ENCODE peak calls at places on chromosome 16, in ten cellular contexts. C, O, W, N, S, U, Y, T, P and Q are unnamed samples.

GRCh38 chr16:2964416-2965223 is 545 bp downstream of the KREMEN2 start:
- DNase-seq in Y (peak), U (no peak), N (peak), O (no peak), C (no peak), P (no peak), S (peak), W (no peak), T (peak), Q (no peak)

GRCh38 chr16:53515259-53515658 is 12.2 kb upstream of the AKTIP start:
- DNase-seq in S (no peak), Y (no peak), W (no peak), O (no peak), C (no peak), T (no peak), N (no peak), U (peak), P (peak), Q (peak)

GRCh38 chr16:67555795-67556212 is 6.5 kb upstream of the CTCF start:
- DNase-seq in P (peak), N (no peak), W (no peak), Y (no peak), T (peak), C (no peak), O (no peak), U (peak), S (no peak), Q (peak)

GRCh38 chr16:89563639-89564392 is 3.3 kb downstream of the RPL13 start:
- DNase-seq in N (no peak), P (no peak), T (no peak), S (no peak), U (no peak), O (no peak), Y (no peak), C (no peak), W (no peak), Q (no peak)

GRCh38 chr16:997440-998051 is 16.0 kb downstream of the SOX8 start:
- DNase-seq in P (peak), U (peak), Y (no peak), T (peak), O (no peak), N (peak), S (peak), C (peak), W (no peak), Q (peak)

GRCh38 chr16:4801962-4802658 is at the start of gene ROGDI:
- DNase-seq in T (peak), O (peak), W (no peak), C (no peak), U (peak), Y (peak), P (peak), N (peak), S (peak), Q (no peak)

GRCh38 chr16:76748698-76749097 is 442.3 kb upstream of the MON1B start:
- DNase-seq in T (no peak), S (no peak), N (no peak), U (no peak), C (no peak), W (no peak), Y (no peak), O (no peak), P (no peak), Q (no peak)

GRCh38 chr16:69107311-69107962 is 2.0 kb downstream of the HAS3 start:
- DNase-seq in T (no peak), W (no peak), S (peak), N (peak), Y (peak), P (no peak), U (no peak), O (no peak), C (no peak), Q (peak)

GRCh38 chr16:82523786-82524185 is 103.0 kb upstream of the CDH13 start:
- DNase-seq in U (no peak), O (no peak), T (no peak), Y (no peak), P (no peak), N (no peak), S (no peak), W (no peak), C (no peak), Q (no peak)

GRCh38 chr16:59180083-59180476 is 446.0 kb upstream of the GOT2 start:
- DNase-seq in Y (no peak), C (no peak), T (no peak), W (no peak), N (no peak), O (no peak), S (peak), P (no peak), U (no peak), Q (no peak)

GRCh38 chr16:11563493-11564040 is 23.2 kb downstream of the LITAF start:
- DNase-seq in U (no peak), O (no peak), N (no peak), P (no peak), Y (no peak), T (no peak), W (no peak), S (no peak), C (no peak), Q (no peak)

GRCh38 chr16:57422026-57422944 is 17.7 kb downstream of the CCL17 start:
- DNase-seq in Y (peak), C (no peak), N (peak), T (no peak), W (peak), P (peak), U (peak), S (peak), O (no peak), Q (peak)

GRCh38 chr16:72300892-72301291 is 128.9 kb upstream of the PMFBP1 start:
- DNase-seq in P (no peak), W (no peak), U (no peak), T (no peak), N (peak), C (no peak), Y (no peak), O (no peak), S (no peak), Q (no peak)

GRCh38 chr16:5065813-5066212 is at the start of gene C16orf89:
- DNase-seq in N (no peak), O (no peak), Y (peak), W (no peak), C (no peak), S (no peak), U (no peak), T (no peak), P (no peak), Q (no peak)

GRCh38 chr16:71889147-71889546 is 5.2 kb upstream of the ZNF821 start:
- DNase-seq in O (no peak), U (no peak), S (no peak), T (no peak), P (no peak), N (no peak), W (no peak), C (no peak), Y (no peak), Q (no peak)

GRCh38 chr16:16004314-16004749 is 54.9 kb downstream of the ABCC1 start:
- DNase-seq in O (no peak), Y (no peak), C (peak), W (peak), T (no peak), N (no peak), U (peak), P (peak), S (peak), Q (peak)

GRCh38 chr16:3131755-3132377 is 3.0 kb upstream of the ZNF213 start:
- DNase-seq in C (no peak), N (peak), Y (peak), P (peak), U (peak), T (no peak), S (peak), O (no peak), W (no peak), Q (peak)

GRCh38 chr16:20773679-20774078 is 9.9 kb downstream of the ACSM3 start:
- DNase-seq in N (no peak), S (no peak), Y (no peak), O (no peak), P (no peak), C (no peak), T (no peak), W (no peak), U (no peak), Q (no peak)

GRCh38 chr16:82160226-82160625 is 9.8 kb downstream of the MPHOSPH6 start:
- DNase-seq in S (no peak), U (no peak), C (no peak), O (no peak), N (no peak), Y (no peak), W (no peak), T (no peak), P (no peak), Q (no peak)

GRCh38 chr16:11796227-11797165 is 562 bp downstream of the ZC3H7A start:
- DNase-seq in S (peak), Y (peak), U (peak), O (no peak), N (peak), T (peak), W (no peak), P (no peak), C (no peak), Q (peak)

GRCh38 chr16:5024632-5025031 is 9.1 kb downstream of the NAGPA start:
- DNase-seq in P (peak), N (no peak), C (no peak), S (peak), O (no peak), T (no peak), U (no peak), W (no peak), Y (peak), Q (peak)

GRCh38 chr16:85481738-85482137 is 131.4 kb upstream of the GSE1 start:
- DNase-seq in T (no peak), U (no peak), W (no peak), N (no peak), S (no peak), P (no peak), O (no peak), Y (no peak), C (no peak), Q (no peak)

GRCh38 chr16:85480727-85481101 is 132.4 kb upstream of the GSE1 start:
- DNase-seq in T (no peak), S (no peak), C (no peak), W (no peak), N (no peak), U (no peak), P (no peak), O (no peak), Y (no peak), Q (peak)

GRCh38 chr16:85477801-85478363 is 135.2 kb upstream of the GSE1 start:
- DNase-seq in W (no peak), T (no peak), C (no peak), U (no peak), N (no peak), S (no peak), Y (no peak), O (no peak), P (no peak), Q (peak)

GRCh38 chr16:85481206-85481605 is 131.9 kb upstream of the GSE1 start:
- DNase-seq in O (no peak), S (no peak), N (no peak), P (no peak), W (no peak), T (no peak), Y (no peak), C (no peak), U (no peak), Q (no peak)

GRCh38 chr16:85479972-85480726 is 133.0 kb upstream of the GSE1 start:
- DNase-seq in T (no peak), U (no peak), W (no peak), C (no peak), N (peak), Y (no peak), P (no peak), O (no peak), S (peak), Q (no peak)
- H3K4me3 ChIP-seq in T (no peak), U (no peak), W (no peak), C (no peak), N (no peak), Y (no peak), P (no peak), O (no peak), S (no peak), Q (no peak)

GRCh38 chr16:56414366-56414765 is 11.0 kb downstream of the AMFR start:
- DNase-seq in W (no peak), C (no peak), N (no peak), Y (no peak), S (no peak), U (no peak), T (no peak), P (no peak), O (no peak), Q (no peak)
- H3K4me3 ChIP-seq in W (no peak), C (no peak), N (no peak), Y (no peak), S (no peak), U (no peak), T (no peak), P (no peak), O (no peak), Q (no peak)

GRCh38 chr16:25553711-25554436 is 137.9 kb upstream of the HS3ST4 start:
- DNase-seq in P (no peak), O (no peak), Y (no peak), T (no peak), N (peak), C (no peak), W (no peak), S (peak), U (peak), Q (peak)
- H3K4me3 ChIP-seq in P (no peak), O (no peak), Y (no peak), T (no peak), N (no peak), C (no peak), W (no peak), S (no peak), U (no peak), Q (no peak)

DNA sequence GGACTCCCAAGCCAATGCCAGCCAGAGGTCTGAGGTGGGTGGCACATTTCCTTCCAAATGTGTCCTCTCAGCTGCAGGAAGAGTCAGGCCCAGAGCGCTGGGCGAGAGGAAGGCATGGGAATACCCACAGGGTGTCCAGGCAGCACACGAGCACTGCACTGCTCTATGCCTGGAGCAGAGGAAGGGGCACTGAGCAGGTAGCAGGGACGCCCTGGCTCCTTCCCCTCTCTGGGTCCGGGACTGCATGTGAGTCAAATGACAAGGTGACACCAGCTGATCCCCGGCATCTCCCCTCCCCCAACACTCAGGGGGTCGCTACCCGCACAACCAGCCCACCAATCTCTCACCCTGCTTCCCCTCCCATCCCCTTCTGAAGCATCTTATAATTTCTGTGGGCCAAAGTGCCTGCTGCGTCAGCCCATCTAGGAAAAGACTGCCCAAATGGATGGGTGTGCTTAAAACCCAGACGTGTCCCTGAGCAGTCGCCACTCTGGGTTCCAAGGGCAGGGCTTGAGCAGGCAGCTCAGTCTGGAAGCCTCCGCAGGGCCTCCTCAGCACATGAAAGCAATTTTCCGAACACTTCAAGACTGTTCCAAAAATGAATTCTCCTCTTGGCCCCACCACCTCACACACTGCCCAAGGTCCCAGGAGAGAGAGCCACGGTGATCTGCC is 12.0 kb upstream of the BCAR1 start:
- DNase-seq in W (no peak), N (peak), C (no peak), S (no peak), T (no peak), O (no peak), U (no peak), Y (no peak), P (no peak), Q (no peak)
- H3K4me3 ChIP-seq in W (peak), N (peak), C (peak), S (peak), T (no peak), O (no peak), U (peak), Y (peak), P (peak), Q (peak)

DNA sequence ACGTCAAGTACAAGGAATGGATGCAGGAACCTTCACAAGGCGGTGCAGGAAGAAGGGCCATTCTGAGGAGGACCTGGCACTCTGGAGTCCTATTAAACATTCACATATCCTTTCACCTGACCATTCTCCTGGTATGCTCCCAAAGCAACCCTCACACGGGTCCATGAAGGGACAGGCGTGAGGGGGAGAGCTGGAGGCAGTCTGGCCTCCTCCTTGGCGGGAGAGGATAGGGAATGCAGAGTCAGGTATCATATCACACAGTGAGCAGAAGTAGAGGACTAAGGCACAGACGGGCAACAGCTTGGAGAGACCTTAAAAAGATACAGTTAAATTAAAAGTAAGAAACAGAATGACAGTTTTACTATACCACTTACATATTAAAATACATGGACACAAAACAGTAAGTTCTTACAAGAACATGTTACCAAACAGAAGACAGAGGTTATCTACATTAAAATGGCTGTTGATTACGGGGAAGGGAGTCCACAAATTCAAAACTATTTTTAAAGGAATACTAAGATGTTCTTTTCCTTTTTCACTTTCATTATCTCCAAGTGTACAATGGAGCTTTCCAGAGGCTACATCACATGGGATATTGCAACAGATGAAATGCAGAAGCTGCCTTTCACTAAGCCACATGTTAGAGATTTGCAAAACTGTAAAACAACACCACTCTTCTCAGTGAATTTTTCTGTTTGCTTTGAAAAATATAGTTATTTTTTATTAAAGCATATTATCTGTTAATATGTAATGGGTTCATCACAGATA is 53.8 kb downstream of the XPO6 start:
- DNase-seq in C (no peak), U (peak), N (no peak), P (peak), W (no peak), O (no peak), T (no peak), Y (no peak), S (no peak), Q (peak)
- H3K4me3 ChIP-seq in C (no peak), U (no peak), N (no peak), P (peak), W (no peak), O (no peak), T (no peak), Y (no peak), S (no peak), Q (no peak)

DNA sequence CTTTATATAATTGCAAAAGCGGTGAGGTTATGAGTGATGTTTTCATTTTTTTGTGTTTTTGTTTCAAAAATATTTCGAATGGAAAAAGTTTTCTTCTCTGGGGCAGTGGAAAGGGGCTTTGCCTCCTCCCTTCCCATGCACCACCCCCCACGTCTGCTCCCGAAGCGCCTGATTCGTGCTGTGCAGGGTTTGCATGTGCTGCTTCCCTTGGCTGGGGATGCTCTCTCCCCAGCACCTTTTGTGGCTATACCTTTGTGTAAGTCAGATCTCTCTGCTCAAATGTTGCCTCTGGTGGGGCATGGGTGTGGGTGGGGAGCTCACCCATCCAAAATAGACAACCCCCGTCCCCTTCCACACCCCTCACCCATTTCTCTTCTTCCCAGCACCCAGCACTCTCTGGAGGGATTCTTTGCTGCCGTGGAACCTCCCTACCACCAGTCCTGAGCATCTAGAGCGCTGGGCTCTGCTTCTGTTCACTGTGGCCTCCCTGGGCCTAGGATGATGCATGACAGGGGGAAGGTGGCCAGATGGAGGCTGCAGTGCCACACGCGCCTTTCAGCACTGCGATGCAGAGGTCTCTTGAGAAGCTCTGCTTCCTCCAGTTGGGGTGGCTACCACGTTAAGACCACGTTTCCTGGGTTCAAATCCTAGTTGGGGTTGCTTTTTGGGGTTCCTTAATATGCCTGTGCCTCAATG is 71.2 kb downstream of the IRF8 start:
- DNase-seq in C (no peak), T (no peak), W (no peak), Y (no peak), P (no peak), N (no peak), U (no peak), S (no peak), O (no peak), Q (no peak)
- H3K4me3 ChIP-seq in C (no peak), T (no peak), W (no peak), Y (no peak), P (no peak), N (no peak), U (no peak), S (no peak), O (no peak), Q (no peak)

DNA sequence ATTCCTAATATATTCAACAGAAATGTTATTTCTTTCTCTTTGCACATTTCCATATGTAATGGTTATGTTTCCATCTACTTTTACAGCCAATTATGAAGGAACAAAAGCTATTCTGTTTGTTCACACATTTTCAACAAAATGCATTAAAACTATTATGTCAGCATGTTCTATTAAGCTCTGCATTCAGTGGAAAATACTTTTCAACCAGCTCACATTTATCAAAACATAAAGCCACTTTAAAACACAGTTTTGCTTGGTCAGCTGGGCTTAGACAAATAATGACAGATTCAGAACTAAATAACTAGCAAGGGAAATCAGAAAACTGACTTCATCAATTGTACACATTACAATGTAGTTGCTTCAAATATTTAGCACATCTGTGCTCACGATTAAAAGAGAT is 6.9 kb downstream of the SALL1 start:
- DNase-seq in Y (no peak), T (no peak), P (no peak), W (no peak), O (no peak), U (no peak), N (no peak), C (no peak), S (no peak), Q (no peak)
- H3K4me3 ChIP-seq in Y (no peak), T (no peak), P (no peak), W (no peak), O (no peak), U (no peak), N (no peak), C (no peak), S (no peak), Q (no peak)